ENCODE peak calls at places on chromosomes 13 and 19, in four cellular contexts. L is neuronal stem cell, H is IMR-90, U is mesenchymal stem cell. M is an unnamed sample.

GRCh38 chr19:5030822-5031221 is 61.9 kb downstream of the KDM4B start:
- DNase-seq in L (no peak), H (no peak), U (no peak), M (no peak)

GRCh38 chr19:45340899-45341453 is 426 bp downstream of the KLC3 start:
- DNase-seq in U (peak; percentile 29), H (peak; percentile 8), L (no peak), M (peak; percentile 51)

GRCh38 chr19:574658-575526 is 2.5 kb downstream of the BSG start:
- DNase-seq in H (peak; percentile 59), L (no peak), U (peak; percentile 56), M (no peak)

GRCh38 chr19:44904426-44904994 is 1.1 kb upstream of the APOE start:
- DNase-seq in H (no peak), L (no peak), U (no peak), M (peak; percentile 68)

GRCh38 chr19:18224525-18225354 is 1.5 kb downstream of the PDE4C start:
- DNase-seq in H (peak; percentile 99), L (peak; percentile 98), U (peak; percentile 98), M (peak; percentile 99)

GRCh38 chr19:14160017-14160703 is 23.8 kb upstream of the ASF1B start:
- DNase-seq in U (no peak), L (no peak), H (no peak), M (no peak)

GRCh38 chr13:43475135-43475534 is 311.6 kb downstream of the ENOX1 start:
- DNase-seq in L (no peak), H (no peak), U (no peak), M (no peak)

GRCh38 chr13:76707360-76707759 is 178.8 kb downstream of the KCTD12 start:
- DNase-seq in U (peak; percentile 36), H (peak; percentile 78), L (no peak), M (no peak)

GRCh38 chr13:32318072-32318471 is 2.8 kb downstream of the BRCA2 start:
- DNase-seq in L (no peak), U (no peak), H (no peak), M (no peak)

GRCh38 chr13:33135097-33135496 is 118.9 kb downstream of the KL start:
- DNase-seq in U (no peak), H (no peak), L (no peak), M (no peak)

GRCh38 chr19:1361601-1362384 is 21.9 kb upstream of the NDUFS7 start:
- DNase-seq in U (peak; percentile 32), L (no peak), H (peak; percentile 78), M (no peak)

GRCh38 chr19:10686661-10687517 is 14.3 kb upstream of the QTRT1 start:
- DNase-seq in L (no peak), U (no peak), H (peak; percentile 28), M (no peak)

GRCh38 chr19:2552859-2553258 is 76.9 kb downstream of the GADD45B start:
- DNase-seq in U (peak; percentile 65), L (no peak), H (no peak), M (no peak)

GRCh38 chr19:41649827-41650226 is 23.0 kb upstream of the CEACAM4 start:
- DNase-seq in H (no peak), U (no peak), L (no peak), M (no peak)

GRCh38 chr13:73210218-73210883 is 151.5 kb downstream of the KLF5 start:
- DNase-seq in H (no peak), U (no peak), L (no peak), M (no peak)

GRCh38 chr13:37068962-37069361 is 9.5 kb upstream of the SUPT20H start:
- DNase-seq in H (peak; percentile 30), L (no peak), U (peak; percentile 8), M (no peak)

GRCh38 chr13:65653548-65654078 is 1576.5 kb downstream of the PCDH9 start:
- DNase-seq in H (no peak), U (no peak), L (no peak), M (no peak)

GRCh38 chr19:50318438-50318837 is 10.7 kb downstream of the KCNC3 start:
- DNase-seq in L (no peak), H (no peak), U (no peak), M (no peak)

GRCh38 chr19:29583196-29584006 is 22.7 kb upstream of the POP4 start:
- DNase-seq in U (no peak), H (peak; percentile 48), L (no peak), M (no peak)

GRCh38 chr19:44807652-44808462 is 1.0 kb upstream of the BCAM start:
- DNase-seq in U (peak; percentile 65), H (peak; percentile 34), L (peak; percentile 64), M (peak; percentile 99)

GRCh38 chr13:61170791-61171330 is 244.8 kb downstream of the PCDH20 start:
- DNase-seq in L (no peak), H (no peak), U (no peak), M (no peak)

GRCh38 chr13:31276386-31276785 is 76.6 kb downstream of the B3GLCT start:
- DNase-seq in U (no peak), H (no peak), L (no peak), M (no peak)

GRCh38 chr13:29081036-29081435 is 260.9 kb downstream of the MTUS2 start:
- DNase-seq in U (peak; percentile 19), H (no peak), L (no peak), M (no peak)

DNA sequence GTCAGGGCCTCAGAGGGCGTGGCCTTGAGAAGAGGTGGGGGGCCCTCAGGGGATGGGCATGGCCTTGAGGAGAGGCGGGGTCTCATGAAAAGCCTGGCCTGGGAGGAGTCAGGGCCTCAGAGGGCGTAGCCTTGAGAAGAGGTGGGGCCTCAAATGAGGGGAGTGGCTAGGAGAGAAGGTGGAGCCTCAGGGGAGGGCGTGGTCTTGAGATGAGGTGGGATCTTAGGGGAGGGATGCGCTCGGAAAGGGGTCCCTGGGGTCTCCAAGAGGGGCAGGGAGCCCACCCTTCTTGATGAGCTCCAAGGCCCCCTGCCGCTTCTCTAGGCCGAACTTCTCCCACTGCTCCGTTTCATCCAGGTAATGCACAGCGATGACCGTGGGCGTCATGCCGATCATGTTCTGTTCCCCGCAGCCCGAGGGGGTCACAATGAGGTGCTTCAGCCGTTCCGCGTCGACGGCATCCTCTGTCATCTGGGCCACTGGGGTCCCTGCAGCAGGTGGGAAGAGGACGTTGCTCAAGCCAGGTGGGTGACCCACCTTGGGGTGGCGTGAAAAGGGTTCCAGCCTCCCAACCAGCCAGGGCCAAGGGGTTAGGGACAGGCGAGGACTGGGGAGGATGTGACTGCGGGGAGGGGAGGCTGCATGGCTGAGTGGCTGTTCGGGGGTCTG is 24.3 kb upstream of the TNFSF14 start:
- DNase-seq in U (no peak), L (no peak), H (no peak), M (no peak)
- H3K4ac ChIP-seq in U (no peak overlapping the region), L (no peak overlapping the region), H (no peak overlapping the region), M (no peak overlapping the region)

GRCh38 chr13:80361298-80361697 is 20.4 kb upstream of the SPRY2 start:
- DNase-seq in U (no peak), H (no peak), L (no peak), M (no peak)
- H3K27ac ChIP-seq in U (no peak overlapping the region), H (no peak overlapping the region), L (no peak overlapping the region), M (no peak overlapping the region)

GRCh38 chr19:55660404-55660803 is 5.6 kb downstream of the U2AF2 start:
- DNase-seq in U (no peak), H (no peak), L (no peak), M (no peak)
- H3K4ac ChIP-seq in U (no peak overlapping the region), H (no peak overlapping the region), L (no peak overlapping the region), M (no peak overlapping the region)

GRCh38 chr13:51935326-51936171 is 73.8 kb downstream of the CCDC70 start:
- DNase-seq in L (peak; percentile 5), U (peak; percentile 14), H (no peak), M (peak; percentile 62)
- H3K27ac ChIP-seq in L (no peak overlapping the region), U (no peak overlapping the region), H (no peak overlapping the region), M (no peak overlapping the region)

GRCh38 chr19:23762884-23763711 is 4.4 kb upstream of the ZNF681 start:
- DNase-seq in U (peak; percentile 69), H (peak; percentile 13), L (peak; percentile 83), M (peak; percentile 94)
- H3K4ac ChIP-seq in U (no peak overlapping the region), H (no peak overlapping the region), L (peak overlapping the region; percentile 37), M (no peak overlapping the region)

GRCh38 chr19:43610493-43610892 is 1.4 kb upstream of the SRRM5 start:
- DNase-seq in L (no peak), U (peak; percentile 60), H (peak; percentile 7), M (peak; percentile 35)
- H3K27ac ChIP-seq in L (no peak overlapping the region), U (peak overlapping the region; percentile 13), H (no peak overlapping the region), M (no peak overlapping the region)

GRCh38 chr13:110536006-110536693 is 25.4 kb downstream of the RAB20 start:
- DNase-seq in L (no peak), U (no peak), H (no peak), M (no peak)
- H3K4ac ChIP-seq in L (no peak overlapping the region), U (no peak overlapping the region), H (no peak overlapping the region), M (no peak overlapping the region)

M was measured in H9.